ENCODE peak calls at places on chromosomes 12 and 14, in four cellular contexts. G is Panc1, H is K562, Z is HepG2. L is an unnamed sample.

GRCh38 chr14:54533100-54533499 is 23.4 kb downstream of the CGRRF1 start:
- DNase-seq in G (no peak), H (no peak), Z (no peak), L (no peak)

GRCh38 chr14:68081489-68081888 is 261.9 kb downstream of the RAD51B start:
- DNase-seq in G (no peak), H (no peak), Z (no peak), L (no peak)

GRCh38 chr12:130497331-130497730 is 159.6 kb downstream of the PIWIL1 start:
- DNase-seq in G (no peak), H (no peak), Z (no peak), L (no peak)

GRCh38 chr12:124509300-124509675 is 58.1 kb downstream of the NCOR2 start:
- DNase-seq in G (no peak), H (no peak), Z (no peak), L (no peak)

GRCh38 chr12:87165733-87166375 is 863.3 kb downstream of the C12orf50 start:
- DNase-seq in G (no peak), H (no peak), Z (no peak), L (no peak)

GRCh38 chr14:60753264-60754126 is 18.9 kb downstream of the MNAT1 start:
- DNase-seq in G (no peak), H (no peak), Z (no peak), L (no peak)

GRCh38 chr12:98370976-98371375 is 144.4 kb upstream of the TMPO start:
- DNase-seq in G (no peak), H (no peak), Z (no peak), L (no peak)

GRCh38 chr14:55746533-55746932 is 166.5 kb downstream of the KTN1 start:
- DNase-seq in G (no peak), H (no peak), Z (peak), L (no peak)

GRCh38 chr12:123494124-123494843 is 36.3 kb downstream of the SNRNP35 start:
- DNase-seq in G (no peak), H (no peak), Z (no peak), L (no peak)

GRCh38 chr14:63747836-63748235 is 20.0 kb upstream of the SGPP1 start:
- DNase-seq in G (no peak), H (no peak), Z (no peak), L (no peak)

GRCh38 chr12:110186059-110186458 is 61.9 kb downstream of the IFT81 start:
- DNase-seq in G (no peak), H (no peak), Z (no peak), L (no peak)

GRCh38 chr14:51341338-51341737 is 101.3 kb downstream of the TMX1 start:
- DNase-seq in G (no peak), H (no peak), Z (no peak), L (no peak)

GRCh38 chr14:21467620-21468019 is 9.1 kb downstream of the RAB2B start:
- DNase-seq in G (no peak), H (no peak), Z (no peak), L (no peak)

GRCh38 chr12:67593041-67593870 is 55.3 kb upstream of the DYRK2 start:
- DNase-seq in G (no peak), H (no peak), Z (no peak), L (peak)

GRCh38 chr12:132455565-132455964 is 34.4 kb upstream of the FBRSL1 start:
- DNase-seq in G (no peak), H (no peak), Z (no peak), L (no peak)

GRCh38 chr12:89932950-89933349 is 224.3 kb upstream of the ATP2B1 start:
- DNase-seq in G (no peak), H (no peak), Z (no peak), L (no peak)

GRCh38 chr12:121008347-121009098 is 7.8 kb downstream of the C12orf43 start:
- DNase-seq in G (no peak), H (no peak), Z (no peak), L (no peak)

GRCh38 chr12:104888892-104889291 is 69.2 kb downstream of the SLC41A2 start:
- DNase-seq in G (no peak), H (no peak), Z (no peak), L (no peak)

GRCh38 chr12:8549381-8549780 is 8.7 kb upstream of the CLEC4E start:
- DNase-seq in G (no peak), H (no peak), Z (no peak), L (no peak)

GRCh38 chr14:81366259-81366658 is 33.9 kb downstream of the STON2 start:
- DNase-seq in G (no peak), H (no peak), Z (no peak), L (no peak)

GRCh38 chr12:3225796-3226180 is 148.6 kb downstream of the TSPAN9 start:
- DNase-seq in G (no peak), H (no peak), Z (no peak), L (no peak)

GRCh38 chr12:26122681-26123481 is 2.0 kb downstream of the BHLHE41 start:
- DNase-seq in G (peak), H (peak), Z (no peak), L (no peak)

GRCh38 chr12:84822541-84822940 is 90.1 kb downstream of the SLC6A15 start:
- DNase-seq in G (no peak), H (no peak), Z (no peak), L (no peak)

GRCh38 chr14:35952584-35952983 is 126.4 kb downstream of the BRMS1L start:
- DNase-seq in G (no peak), H (no peak), Z (no peak), L (no peak)

GRCh38 chr12:116133609-116134214 is 143.8 kb downstream of the MED13L start:
- DNase-seq in G (no peak), H (no peak), Z (no peak), L (no peak)

GRCh38 chr14:32203928-32204357 is 874 bp upstream of the RNU6-8 start:
- DNase-seq in G (no peak), H (no peak), Z (peak), L (no peak)

GRCh38 chr14:51597511-51597920 is 54.2 kb upstream of the FRMD6 start:
- DNase-seq in G (no peak), H (no peak), Z (no peak), L (no peak)

GRCh38 chr12:124915249-124916236 is 1.1 kb upstream of the UBC start:
- DNase-seq in G (no peak), H (peak), Z (peak), L (no peak)

GRCh38 chr14:99512571-99513182 is 31.5 kb downstream of the CCNK start:
- DNase-seq in G (no peak), H (no peak), Z (no peak), L (no peak)

GRCh38 chr14:66074546-66074945 is 411.6 kb upstream of the CCDC196 start:
- DNase-seq in G (no peak), H (no peak), Z (no peak), L (no peak)

GRCh38 chr14:55881577-55882241 is 236.5 kb upstream of the PELI2 start:
- DNase-seq in G (no peak), H (no peak), Z (no peak), L (no peak)

GRCh38 chr12:131621701-131622421 is 89.0 kb upstream of the SFSWAP start:
- DNase-seq in G (no peak), H (no peak), Z (no peak), L (no peak)

GRCh38 chr12:50084775-50085614 is at the start of gene SMARCD1:
- DNase-seq in G (peak), H (peak), Z (peak), L (peak)

GRCh38 chr14:63178912-63179311 is 25.3 kb upstream of the RHOJ start:
- DNase-seq in G (no peak), H (no peak), Z (no peak), L (no peak)

GRCh38 chr14:77653473-77653872 is 37.0 kb upstream of the SPTLC2 start:
- DNase-seq in G (no peak), H (peak), Z (no peak), L (no peak)

GRCh38 chr12:40768125-40768864 is 76.1 kb downstream of the CNTN1 start:
- DNase-seq in G (no peak), H (no peak), Z (no peak), L (no peak)

GRCh38 chr12:122207391-122207790 is 3.9 kb downstream of the B3GNT4 start:
- DNase-seq in G (no peak), H (no peak), Z (no peak), L (no peak)

GRCh38 chr12:122204829-122205589 is 1.5 kb downstream of the B3GNT4 start:
- DNase-seq in G (no peak), H (no peak), Z (no peak), L (no peak)

GRCh38 chr12:122205590-122205925 is 2.0 kb downstream of the B3GNT4 start:
- DNase-seq in G (no peak), H (no peak), Z (no peak), L (no peak)

GRCh38 chr12:122206976-122207375 is 3.5 kb downstream of the B3GNT4 start:
- DNase-seq in G (no peak), H (no peak), Z (no peak), L (no peak)

GRCh38 chr12:122206111-122206881 is 2.8 kb downstream of the B3GNT4 start:
- DNase-seq in G (no peak), H (no peak), Z (no peak), L (no peak)
- TF ChIP-seq TCF7L2 in G (no peak), H (no peak), Z (no peak), L (no peak)

GRCh38 chr12:45633733-45634132 is 95.8 kb upstream of the ARID2 start:
- DNase-seq in G (no peak), H (no peak), Z (no peak), L (no peak)
- TF ChIP-seq TCF7L2 in G (no peak), H (no peak), Z (no peak), L (no peak)

GRCh38 chr14:69358233-69358963 is 39.7 kb downstream of the ERH start:
- DNase-seq in G (no peak), H (no peak), Z (no peak), L (no peak)

GRCh38 chr14:69357544-69358200 is 40.4 kb downstream of the ERH start:
- DNase-seq in G (no peak), H (no peak), Z (no peak), L (no peak)

GRCh38 chr14:69358966-69359365 is 39.1 kb downstream of the ERH start:
- DNase-seq in G (no peak), H (no peak), Z (no peak), L (no peak)

GRCh38 chr14:69363055-69363454 is 35.0 kb downstream of the ERH start:
- DNase-seq in G (no peak), H (no peak), Z (peak), L (no peak)

DNA sequence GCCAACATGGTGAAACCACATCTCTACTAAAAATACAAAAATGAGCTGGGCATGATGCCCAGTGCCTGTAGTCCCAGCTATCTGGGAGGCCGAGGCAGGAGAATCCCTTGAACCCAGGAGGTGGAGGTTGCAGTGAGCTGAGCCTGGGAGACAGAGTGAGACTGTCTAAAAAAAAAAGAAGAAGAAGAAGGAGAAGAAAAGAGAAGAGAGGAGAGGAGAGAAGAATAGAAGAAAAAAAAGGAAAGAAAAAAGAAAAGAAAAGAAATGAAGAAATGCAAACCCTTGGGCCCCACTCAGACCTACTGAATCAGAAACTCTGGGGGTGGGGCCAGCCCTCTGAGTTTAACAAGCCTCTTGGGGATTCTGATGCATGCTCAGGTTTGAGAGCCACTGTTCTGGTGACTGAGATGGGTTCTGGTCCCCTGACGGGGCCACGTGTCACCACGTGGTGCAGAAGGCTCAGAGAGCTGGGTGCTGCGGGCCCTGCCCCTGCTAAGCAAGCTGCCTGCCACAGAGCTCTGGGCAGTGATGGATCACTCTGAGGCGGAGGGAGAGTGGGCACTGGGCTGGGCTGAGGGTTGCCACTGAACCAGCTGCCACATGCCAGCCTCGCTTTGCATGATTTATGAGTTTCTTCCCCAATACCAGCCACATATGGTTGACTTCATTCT is 37.5 kb downstream of the ERH start:
- DNase-seq in G (no peak), H (no peak), Z (no peak), L (no peak)
- TF ChIP-seq TCF7L2 in G (no peak), H (no peak), Z (no peak), L (no peak)

GRCh38 chr12:754238-754816 is 1.9 kb downstream of the WNK1 start:
- DNase-seq in G (no peak), H (no peak), Z (no peak), L (no peak)
- TF ChIP-seq TCF7L2 in G (no peak), H (no peak), Z (no peak), L (no peak)

DNA sequence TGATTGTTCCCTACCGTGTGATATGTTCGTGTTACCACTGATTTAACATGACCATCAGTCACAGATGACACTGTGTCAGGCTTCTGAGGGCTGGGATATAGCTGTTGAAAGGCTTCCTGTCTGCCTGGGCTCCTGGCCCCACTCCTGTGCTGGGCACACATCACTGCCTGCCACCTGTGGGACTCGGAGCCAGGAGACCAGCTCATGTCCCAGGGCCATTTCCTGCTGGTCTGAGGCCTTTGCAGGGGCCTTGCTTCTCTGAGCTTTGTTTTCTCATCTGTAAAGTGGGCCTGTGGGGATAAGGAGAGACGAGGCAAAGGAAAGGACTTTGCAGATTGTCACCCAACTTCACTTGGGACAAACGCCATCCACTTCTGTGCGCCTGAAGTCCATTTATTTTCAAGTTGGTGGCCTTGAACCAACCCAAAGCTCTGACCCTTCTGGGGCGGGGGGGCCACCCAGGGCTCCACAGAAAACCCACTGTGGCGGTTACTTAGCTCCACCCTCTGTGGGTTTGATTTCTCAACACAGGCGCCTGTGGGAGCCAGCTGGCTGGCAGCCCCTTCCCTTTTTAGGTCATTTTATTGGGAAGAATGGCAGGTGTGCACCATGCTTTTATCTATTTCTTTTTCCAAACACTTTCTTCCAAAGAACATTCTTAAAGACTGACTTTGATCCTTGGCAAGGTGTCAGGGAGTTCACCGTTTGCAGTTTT is 54.1 kb downstream of the BEGAIN start:
- DNase-seq in G (no peak), H (no peak), Z (no peak), L (no peak)
- TF ChIP-seq TCF7L2 in G (no peak), H (no peak), Z (no peak), L (no peak)

GRCh38 chr12:95624544-95624943 is 73.3 kb upstream of the USP44 start:
- DNase-seq in G (no peak), H (no peak), Z (peak), L (no peak)

GRCh38 chr12:95620171-95620570 is 68.9 kb upstream of the USP44 start:
- DNase-seq in G (no peak), H (no peak), Z (no peak), L (no peak)

GRCh38 chr12:95622879-95623278 is 71.6 kb upstream of the USP44 start:
- DNase-seq in G (no peak), H (no peak), Z (no peak), L (no peak)

GRCh38 chr12:95623554-95624170 is 72.4 kb upstream of the USP44 start:
- DNase-seq in G (no peak), H (peak), Z (peak), L (peak)

DNA sequence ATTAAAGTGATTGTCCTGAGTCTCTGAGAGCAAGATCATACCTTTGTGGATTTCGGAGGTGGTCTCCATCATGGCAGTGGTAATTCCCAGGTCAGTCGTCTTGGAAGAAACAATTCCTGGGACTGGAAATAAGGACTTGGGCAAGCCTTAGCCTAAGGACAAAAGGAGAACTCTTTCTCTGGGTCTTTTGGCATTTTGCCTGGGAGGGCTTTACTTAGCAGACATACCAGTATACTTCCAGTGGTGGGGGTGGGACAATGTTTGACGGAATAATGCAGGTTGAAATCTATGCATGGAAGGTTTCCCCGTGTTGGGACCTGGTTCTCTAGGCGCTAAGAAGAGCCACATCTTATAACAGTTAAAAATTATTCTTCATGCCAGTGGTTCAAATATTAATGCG is 70.4 kb upstream of the USP44 start:
- DNase-seq in G (no peak), H (no peak), Z (no peak), L (no peak)
- TF ChIP-seq TCF7L2 in G (no peak), H (no peak), Z (no peak), L (no peak)

DNA sequence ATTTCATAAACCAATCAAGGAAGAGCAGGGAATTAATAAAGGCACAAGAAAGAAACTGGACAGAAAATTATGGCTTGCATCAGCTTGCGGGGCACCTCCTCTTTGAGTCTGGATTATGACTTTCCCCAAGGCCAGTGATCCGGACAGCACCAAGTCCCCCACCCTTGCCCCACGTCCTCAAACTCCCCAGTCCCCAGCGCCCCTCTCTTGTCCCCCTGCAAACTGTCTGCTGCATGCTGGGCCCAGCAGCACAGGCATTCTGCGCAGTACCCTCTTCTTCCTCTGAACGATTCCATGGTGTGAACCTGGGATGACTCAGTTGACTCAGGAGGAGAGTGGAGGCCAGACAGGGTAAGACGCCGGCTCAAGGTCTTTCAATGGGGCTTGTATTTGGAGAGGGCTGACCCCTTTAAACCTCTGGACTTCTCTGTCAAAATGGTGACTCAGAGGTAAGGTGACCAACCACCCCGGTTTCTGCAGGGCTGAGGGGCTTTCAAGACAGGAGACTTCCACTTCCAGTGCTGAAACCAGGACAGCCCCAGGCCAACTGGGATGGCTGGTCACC is 13.5 kb downstream of the C14orf132 start:
- DNase-seq in G (no peak), H (no peak), Z (no peak), L (no peak)
- TF ChIP-seq TCF7L2 in G (no peak), H (no peak), Z (no peak), L (no peak)

L was measured in HCT116.